ENCODE peak calls at places on chromosomes 11 and 22, in five cellular contexts. K is GM12891, R is ovary, B is Peyer's patch, N is A549. Z is an unnamed sample.

GRCh38 chr11:72776844-72777754 is 16.7 kb downstream of the STARD10 start:
- DNase-seq in K (no peak), R (no peak), B (no peak), N (no peak), Z (no peak)

GRCh38 chr11:73387594-73388021 is 11.4 kb downstream of the RELT start:
- DNase-seq in K (no peak), R (no peak), B (no peak), N (no peak), Z (no peak)

GRCh38 chr11:66126808-66127555 is 56.9 kb downstream of the PACS1 start:
- DNase-seq in K (no peak), R (peak; percentile 39), B (peak; percentile 77), N (no peak), Z (no peak)

GRCh38 chr11:36306888-36307287 is 10.8 kb downstream of the PRR5L start:
- DNase-seq in K (peak; percentile 25), R (no peak), B (peak; percentile 22), N (no peak), Z (no peak)

GRCh38 chr11:86559311-86559945 is 113.0 kb downstream of the ME3 start:
- DNase-seq in K (no peak), R (peak; percentile 57), B (no peak), N (no peak), Z (no peak)

GRCh38 chr22:37317698-37318210 is 35.4 kb downstream of the CYTH4 start:
- DNase-seq in K (no peak), R (no peak), B (no peak), N (no peak), Z (no peak)

GRCh38 chr11:120336641-120337132 is 474 bp downstream of the ARHGEF12 start:
- DNase-seq in K (no peak), R (no peak), B (no peak), N (peak; percentile 31), Z (peak; percentile 53)

GRCh38 chr22:17928391-17928790 is 96.0 kb downstream of the MICAL3 start:
- DNase-seq in K (no peak), R (no peak), B (no peak), N (no peak), Z (no peak)

GRCh38 chr22:38751422-38752346 is 4.1 kb downstream of the SUN2 start:
- DNase-seq in K (peak; percentile 81), R (no peak), B (peak; percentile 95), N (no peak), Z (peak; percentile 81)

GRCh38 chr22:44926491-44927415 is 83.1 kb downstream of the PHF21B start:
- DNase-seq in K (no peak), R (no peak), B (no peak), N (no peak), Z (no peak)

GRCh38 chr11:68468217-68468828 is 7.8 kb downstream of the PPP6R3 start:
- DNase-seq in K (no peak), R (no peak), B (no peak), N (no peak), Z (no peak)

GRCh38 chr11:106466441-106467190 is 389.2 kb downstream of the AASDHPPT start:
- DNase-seq in K (no peak), R (no peak), B (no peak), N (no peak), Z (no peak)

GRCh38 chr11:12207384-12208150 is 97.2 kb downstream of the MICAL2 start:
- DNase-seq in K (no peak), R (no peak), B (no peak), N (no peak), Z (no peak)

GRCh38 chr11:77141034-77141433 is 13.0 kb downstream of the MYO7A start:
- DNase-seq in K (no peak), R (no peak), B (no peak), N (no peak), Z (no peak)

GRCh38 chr11:9266132-9266736 is 1.1 kb upstream of the DENND5A start:
- DNase-seq in K (no peak), R (no peak), B (no peak), N (no peak), Z (no peak)

GRCh38 chr11:8167796-8168195 is 1.0 kb downstream of the RIC3 start:
- DNase-seq in K (no peak), R (no peak), B (no peak), N (no peak), Z (no peak)

GRCh38 chr22:19630614-19631013 is 83.7 kb upstream of the SEPTIN5 start:
- DNase-seq in K (no peak), R (no peak), B (no peak), N (no peak), Z (no peak)

GRCh38 chr11:87421422-87421821 is 383.7 kb downstream of the TMEM135 start:
- DNase-seq in K (peak; percentile 11), R (no peak), B (no peak), N (peak; percentile 55), Z (peak; percentile 2)

GRCh38 chr11:44927174-44927661 is 23.5 kb downstream of the TP53I11 start:
- DNase-seq in K (peak; percentile 64), R (peak; percentile 52), B (peak; percentile 51), N (peak; percentile 79), Z (peak; percentile 56)

GRCh38 chr11:105466582-105467228 is 143.2 kb upstream of the GRIA4 start:
- DNase-seq in K (no peak), R (no peak), B (no peak), N (no peak), Z (no peak)

GRCh38 chr11:72238040-72238450 is 5.9 kb downstream of the PHOX2A start:
- DNase-seq in K (peak; percentile 97), R (peak; percentile 57), B (no peak), N (peak; percentile 92), Z (peak; percentile 88)

GRCh38 chr22:30717331-30717921 is 22.8 kb downstream of the OSBP2 start:
- DNase-seq in K (no peak), R (no peak), B (no peak), N (peak; percentile 3), Z (no peak)

GRCh38 chr11:56521955-56522354 is 21.1 kb downstream of the OR5M11 start:
- DNase-seq in K (no peak), R (no peak), B (no peak), N (peak; percentile 4), Z (no peak)

GRCh38 chr11:132992838-132993680 is 539.2 kb downstream of the OPCML start:
- DNase-seq in K (no peak), R (no peak), B (no peak), N (no peak), Z (no peak)

GRCh38 chr11:128517457-128518230 is 69.7 kb downstream of the ETS1 start:
- DNase-seq in K (no peak), R (no peak), B (no peak), N (no peak), Z (no peak)

GRCh38 chr11:110929129-110929528 is 216.9 kb upstream of the ARHGAP20 start:
- DNase-seq in K (no peak), R (no peak), B (no peak), N (no peak), Z (no peak)

GRCh38 chr11:80197155-80197554 is 756.3 kb upstream of the TENM4 start:
- DNase-seq in K (no peak), R (no peak), B (no peak), N (no peak), Z (no peak)

GRCh38 chr11:35675901-35676610 is 13.5 kb downstream of the TRIM44 start:
- DNase-seq in K (no peak), R (no peak), B (no peak), N (no peak), Z (no peak)

GRCh38 chr22:31753005-31753633 is 700 bp upstream of the DEPDC5 start:
- DNase-seq in K (no peak), R (peak; percentile 64), B (no peak), N (no peak), Z (no peak)

GRCh38 chr11:28353991-28354390 is 245.8 kb downstream of the METTL15 start:
- DNase-seq in K (no peak), R (no peak), B (no peak), N (no peak), Z (no peak)

GRCh38 chr22:27804683-27805297 is 3.2 kb upstream of the MN1 start:
- DNase-seq in K (peak; percentile 71), R (peak; percentile 77), B (peak; percentile 28), N (peak; percentile 57), Z (peak; percentile 55)

GRCh38 chr22:37806409-37807338 is 1.1 kb upstream of the GCAT start:
- DNase-seq in K (no peak), R (peak; percentile 48), B (no peak), N (no peak), Z (no peak)

GRCh38 chr11:58577441-58578135 is 1.3 kb upstream of the ZFP91 start:
- DNase-seq in K (no peak), R (no peak), B (peak; percentile 86), N (no peak), Z (no peak)

GRCh38 chr11:112334381-112334780 is 73.7 kb upstream of the PLET1 start:
- DNase-seq in K (no peak), R (no peak), B (no peak), N (no peak), Z (no peak)

DNA sequence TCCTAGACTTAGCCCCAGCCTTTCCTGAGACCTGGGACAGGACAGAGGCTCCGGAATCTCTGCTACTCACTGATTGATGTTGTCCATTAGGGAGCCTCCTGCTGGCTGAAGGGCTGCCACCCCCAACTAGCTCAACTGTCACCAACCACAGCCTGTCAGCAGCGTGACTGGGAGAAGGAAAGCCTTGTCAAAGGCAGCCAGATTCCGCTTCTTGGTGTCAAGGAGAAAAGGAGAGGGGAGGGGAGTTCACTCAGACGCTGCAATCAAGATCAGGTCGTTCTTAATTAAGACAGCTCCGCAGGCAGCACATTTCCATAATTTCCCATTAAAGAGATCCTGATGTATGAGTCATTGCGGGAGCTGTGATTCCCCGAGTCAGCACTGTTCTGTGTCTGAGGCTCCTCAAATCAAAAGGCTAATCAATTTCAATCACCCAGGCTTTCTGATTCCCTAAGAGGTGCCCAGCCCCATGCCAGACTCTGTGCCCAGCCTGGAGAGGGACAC is 152.8 kb upstream of the ZBED5 start:
- DNase-seq in K (no peak), R (no peak), B (no peak), N (peak; percentile 40), Z (no peak)
- TF ChIP-seq POLR2A in K (no peak), R (no peak), B (no peak), N (no peak), Z (no peak)

DNA sequence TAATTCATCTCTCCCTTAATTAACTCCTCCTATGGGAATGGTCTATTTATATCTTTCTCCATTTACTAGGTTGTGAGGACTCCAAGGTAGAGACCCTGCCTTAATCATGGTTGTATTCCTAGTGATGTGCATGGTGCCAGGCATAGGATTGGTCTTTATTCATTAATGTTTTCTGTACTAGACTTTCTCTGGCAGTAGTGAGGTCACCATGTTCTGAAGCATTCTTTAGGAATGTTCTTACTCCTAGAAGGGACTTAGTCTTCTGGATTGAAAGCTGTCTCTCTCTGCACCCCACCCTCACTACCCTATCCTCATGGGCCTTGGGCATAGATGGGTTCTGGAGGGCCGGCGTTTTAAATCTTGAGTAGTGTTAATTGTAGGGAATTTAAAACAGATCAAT is 10.6 kb upstream of the INSC start:
- DNase-seq in K (no peak), R (no peak), B (no peak), N (no peak), Z (no peak)
- TF ChIP-seq POLR2A in K (no peak), R (no peak), B (no peak), N (no peak), Z (no peak)

GRCh38 chr11:842370-843002 is at the start of the genes POLR2L and TSPAN4:
- DNase-seq in K (peak; percentile 98), R (peak; percentile 91), B (peak; percentile 84), N (no peak), Z (peak; percentile 97)
- TF ChIP-seq POLR2A in K (peak; percentile 99), R (peak; percentile 80), B (peak; percentile 85), N (peak; percentile 98), Z (peak; percentile 99)

GRCh38 chr22:46073683-46074504 is 76.4 kb upstream of the PPARA start:
- DNase-seq in K (no peak), R (no peak), B (no peak), N (no peak), Z (no peak)
- TF ChIP-seq POLR2A in K (no peak), R (no peak), B (peak; percentile 52), N (no peak), Z (no peak)

Z was measured in GM12892.